ENCODE peak calls at places on chromosomes 6 and 20, in six cellular contexts. Z is mesothelial cell of epicardium, D is psoas muscle, S is OCI-LY7, Y is Kasumi-1, E is HCT116. W is an unnamed sample.
A peak's percentile ranks its signal among the peaks of the same experiment; 100 is the strongest.

GRCh38 chr6:158571826-158572652 is 12.1 kb downstream of the TMEM181 start:
- DNase-seq in D (no peak), Z (no peak), Y (no peak), S (no peak), E (no peak), W (no peak)

GRCh38 chr20:34639755-34640222 is 37.1 kb downstream of the PIGU start:
- DNase-seq in D (no peak), Z (no peak), S (no peak), E (no peak), Y (no peak), W (no peak)

GRCh38 chr6:17281100-17281496 is at the start of gene RBM24:
- DNase-seq in S (no peak), Z (peak; percentile 34), Y (no peak), E (peak; percentile 51), D (peak; percentile 64), W (peak; percentile 58)

GRCh38 chr6:13194852-13195251 is 133.5 kb downstream of the TBC1D7 start:
- DNase-seq in D (no peak), Y (peak; percentile 54), E (peak; percentile 21), S (peak; percentile 79), Z (no peak), W (peak; percentile 69)

GRCh38 chr20:5039255-5039657 is 37.9 kb upstream of the SLC23A2 start:
- DNase-seq in S (no peak), Z (no peak), E (no peak), D (no peak), Y (peak; percentile 6), W (no peak)

GRCh38 chr20:22389836-22390542 is 194.4 kb downstream of the FOXA2 start:
- DNase-seq in Z (no peak), E (peak; percentile 94), D (no peak), Y (no peak), S (no peak), W (no peak)

GRCh38 chr20:59820204-59821041 is 113.0 kb downstream of the SYCP2 start:
- DNase-seq in Z (no peak), Y (no peak), D (no peak), S (no peak), E (no peak), W (peak; percentile 16)

GRCh38 chr6:81171991-81172740 is 580.3 kb downstream of the TENT5A start:
- DNase-seq in S (no peak), E (peak; percentile 15), Z (no peak), Y (no peak), D (no peak), W (peak; percentile 42)

GRCh38 chr6:152271681-152272464 is 365.3 kb downstream of the SYNE1 start:
- DNase-seq in Z (no peak), S (no peak), Y (no peak), D (no peak), E (no peak), W (peak; percentile 47)

GRCh38 chr6:63347599-63347998 is 27.8 kb upstream of the LGSN start:
- DNase-seq in S (no peak), Z (no peak), Y (no peak), D (no peak), E (peak; percentile 49), W (no peak)